ENCODE peak calls at places on chromosome 11, in ten cellular contexts. L is adrenal gland, B is brain microvascular endothelial cell, S is psoas muscle, R is choroid plexus epithelial cell, M is lung, N is IMR-90, H is fibroblast of the aortic adventitia, X is OCI-LY7, F is AG04450. Q is an unnamed sample.

GRCh38 chr11:30107899-30108298 is 91.1 kb upstream of the KCNA4 start:
- DNase-seq in N (peak; percentile 62), S (no peak), X (no peak), R (peak; percentile 70), M (no peak), B (peak; percentile 69), L (peak; percentile 49), F (no peak), H (peak; percentile 65), Q (peak; percentile 54)

GRCh38 chr11:3861698-3862097 is 6.2 kb downstream of the STIM1 start:
- DNase-seq in M (no peak), S (no peak), X (no peak), N (no peak), B (no peak), H (no peak), L (no peak), F (no peak), R (peak; percentile 58), Q (peak; percentile 23)

GRCh38 chr11:119351232-119351631 is 4.7 kb upstream of the MFRP start:
- DNase-seq in N (no peak), H (no peak), R (no peak), S (no peak), F (no peak), B (no peak), X (no peak), L (no peak), M (no peak), Q (no peak)

GRCh38 chr11:61969391-61969758 is 1.9 kb upstream of the FTH1 start:
- DNase-seq in F (no peak), B (no peak), M (no peak), R (no peak), L (no peak), S (no peak), N (no peak), X (no peak), H (peak; percentile 17), Q (no peak)

GRCh38 chr11:96279421-96280290 is 63.3 kb downstream of the MAML2 start:
- DNase-seq in X (no peak), L (no peak), B (peak; percentile 60), R (peak; percentile 67), S (no peak), F (no peak), M (no peak), N (peak; percentile 67), H (peak; percentile 30), Q (peak; percentile 72)

GRCh38 chr11:3123761-3124733 is 41.1 kb downstream of the OSBPL5 start:
- DNase-seq in H (peak; percentile 96), F (peak; percentile 88), R (peak; percentile 90), B (peak; percentile 92), M (peak; percentile 75), N (peak; percentile 97), X (no peak), L (peak; percentile 94), S (peak; percentile 94), Q (peak; percentile 95)

GRCh38 chr11:96391698-96392307 is 2.0 kb downstream of the JRKL start:
- DNase-seq in H (no peak), X (peak; percentile 5), N (no peak), L (no peak), B (peak; percentile 7), F (no peak), M (no peak), R (peak; percentile 35), S (no peak), Q (peak; percentile 2)

GRCh38 chr11:79269923-79270322 is 170.9 kb downstream of the TENM4 start:
- DNase-seq in N (no peak), M (no peak), H (no peak), L (no peak), X (no peak), S (no peak), F (no peak), R (no peak), B (no peak), Q (no peak)

GRCh38 chr11:69007978-69008381 is 5.1 kb downstream of the MRGPRF start:
- DNase-seq in X (no peak), L (no peak), F (no peak), S (peak; percentile 36), B (no peak), R (no peak), M (no peak), N (peak; percentile 71), H (peak; percentile 46), Q (no peak)

GRCh38 chr11:124759268-124760204 is 2.6 kb downstream of the ESAM start:
- DNase-seq in F (no peak), L (no peak), H (no peak), B (no peak), R (no peak), S (peak; percentile 76), X (no peak), N (no peak), M (no peak), Q (no peak)

GRCh38 chr11:124760205-124760652 is 1.9 kb downstream of the ESAM start:
- DNase-seq in F (no peak), N (no peak), B (no peak), H (no peak), X (no peak), M (no peak), R (no peak), L (no peak), S (peak; percentile 69), Q (no peak)

GRCh38 chr11:124757320-124757719 is 4.8 kb downstream of the ESAM start:
- DNase-seq in N (no peak), X (no peak), B (no peak), L (no peak), R (no peak), F (no peak), H (no peak), S (no peak), M (no peak), Q (no peak)

GRCh38 chr11:124756753-124757227 is 4.7 kb upstream of the VSIG2 start:
- DNase-seq in H (no peak), X (no peak), M (no peak), L (no peak), S (no peak), R (no peak), F (no peak), B (no peak), N (no peak), Q (no peak)

GRCh38 chr11:124758355-124759267 is 3.5 kb downstream of the ESAM start:
- DNase-seq in F (no peak), L (peak; percentile 62), N (peak; percentile 44), X (peak; percentile 79), S (peak; percentile 78), H (peak; percentile 52), M (peak; percentile 82), B (peak; percentile 41), R (peak; percentile 69), Q (peak; percentile 59)
- H3K4me3 ChIP-seq in F (peak overlapping the region; percentile 46), L (no peak overlapping the region), N (peak overlapping the region; percentile 33), X (peak overlapping the region; percentile 7), S (peak overlapping the region; percentile 74), H (peak overlapping the region; percentile 56), M (peak overlapping the region; percentile 55), B (peak overlapping the region; percentile 40), R (peak overlapping the region; percentile 36), Q (peak overlapping the region; percentile 30)

DNA sequence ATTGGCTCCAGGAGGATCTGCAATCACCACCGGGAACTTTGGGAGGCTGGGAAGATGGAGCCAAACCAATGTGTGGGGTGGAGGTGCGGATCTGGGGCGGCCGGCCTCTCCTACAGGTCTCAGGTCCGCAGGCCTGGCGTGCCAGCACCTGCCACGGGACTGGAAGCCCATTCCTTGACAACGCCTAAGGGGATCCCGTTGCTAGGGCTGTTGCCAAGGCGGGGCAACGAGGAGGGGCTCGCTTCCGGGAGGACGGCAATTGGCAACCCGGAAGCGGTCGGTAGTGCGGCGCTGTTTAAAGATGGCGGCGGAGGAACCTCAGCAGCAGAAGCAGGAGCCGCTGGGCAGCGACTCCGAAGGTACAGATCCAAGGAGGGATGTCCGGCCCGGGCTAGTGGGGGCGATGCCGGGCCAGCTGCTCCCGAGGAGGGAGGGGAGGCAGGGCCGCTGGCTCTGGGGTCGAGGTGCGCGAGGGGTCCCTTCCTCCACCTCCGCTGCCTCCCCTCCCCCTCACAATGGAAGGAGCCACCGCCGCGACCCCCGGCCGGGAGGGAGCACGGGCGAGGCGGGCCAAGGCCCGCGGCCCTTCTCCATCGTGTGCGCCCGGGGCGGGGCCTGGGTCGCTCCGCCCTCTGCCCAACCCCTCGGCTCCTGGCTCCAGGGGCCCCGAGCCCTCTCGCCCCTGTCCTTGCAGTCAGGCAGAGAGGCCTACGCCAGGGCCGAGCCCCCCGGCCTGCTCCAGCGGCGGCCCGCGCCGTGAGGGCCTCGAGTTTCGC is at the start of gene OTUB1:
- DNase-seq in X (peak; percentile 88), L (peak; percentile 92), H (peak; percentile 85), N (peak; percentile 86), M (peak; percentile 95), S (peak; percentile 95), F (peak; percentile 71), B (peak; percentile 85), R (peak; percentile 89), Q (peak; percentile 90)
- TF ChIP-seq CTCF in X (no peak), L (no peak), H (no peak), N (no peak), M (no peak), S (no peak), F (no peak), B (no peak), R (no peak), Q (no peak)

DNA sequence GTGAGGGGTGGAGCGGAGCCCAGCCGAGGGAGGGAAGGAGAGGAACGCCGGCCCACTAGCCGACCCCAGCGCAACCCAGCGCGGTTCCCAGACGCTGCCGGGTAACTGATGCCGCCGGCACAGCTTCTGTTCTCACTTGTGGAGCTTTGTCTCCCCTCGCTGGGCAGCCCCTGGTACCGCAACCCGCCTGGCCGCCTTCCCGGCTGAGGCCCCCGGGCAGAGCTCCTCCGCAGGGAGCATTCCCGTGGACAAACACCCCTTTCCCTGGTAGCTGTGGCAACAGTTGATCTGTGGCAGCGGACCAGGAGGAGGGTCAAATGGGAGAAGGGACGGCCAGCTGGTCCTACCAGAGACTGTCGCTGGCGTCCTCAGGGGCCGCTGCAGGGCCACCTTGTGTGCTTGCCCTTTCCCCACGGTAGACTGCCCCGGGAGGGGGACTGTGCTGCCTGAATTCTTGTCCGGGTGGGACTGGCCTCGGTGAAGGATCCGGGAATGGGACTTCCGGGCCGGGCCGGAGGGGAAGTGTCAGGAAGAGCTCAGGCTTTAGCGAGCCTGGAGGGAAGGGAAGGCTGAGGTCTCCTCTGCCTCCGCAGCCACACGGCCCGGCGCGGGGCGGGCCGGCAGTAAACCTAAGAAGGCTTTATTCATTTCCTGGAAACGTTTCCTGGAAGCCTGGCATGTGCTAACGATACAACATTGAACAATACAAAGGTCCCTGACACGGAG is 468.0 kb downstream of the OPCML start:
- DNase-seq in R (peak; percentile 61), M (peak; percentile 76), B (peak; percentile 68), H (peak; percentile 1), L (peak; percentile 59), F (peak; percentile 44), X (no peak), N (peak; percentile 48), S (peak; percentile 77), Q (peak; percentile 72)
- H3K4me3 ChIP-seq in R (peak overlapping the region; percentile 51), M (peak overlapping the region; percentile 33), B (peak overlapping the region; percentile 63), H (no peak overlapping the region), L (no peak overlapping the region), F (peak overlapping the region; percentile 67), X (no peak overlapping the region), N (peak overlapping the region; percentile 44), S (peak overlapping the region; percentile 65), Q (peak overlapping the region; percentile 39)

DNA sequence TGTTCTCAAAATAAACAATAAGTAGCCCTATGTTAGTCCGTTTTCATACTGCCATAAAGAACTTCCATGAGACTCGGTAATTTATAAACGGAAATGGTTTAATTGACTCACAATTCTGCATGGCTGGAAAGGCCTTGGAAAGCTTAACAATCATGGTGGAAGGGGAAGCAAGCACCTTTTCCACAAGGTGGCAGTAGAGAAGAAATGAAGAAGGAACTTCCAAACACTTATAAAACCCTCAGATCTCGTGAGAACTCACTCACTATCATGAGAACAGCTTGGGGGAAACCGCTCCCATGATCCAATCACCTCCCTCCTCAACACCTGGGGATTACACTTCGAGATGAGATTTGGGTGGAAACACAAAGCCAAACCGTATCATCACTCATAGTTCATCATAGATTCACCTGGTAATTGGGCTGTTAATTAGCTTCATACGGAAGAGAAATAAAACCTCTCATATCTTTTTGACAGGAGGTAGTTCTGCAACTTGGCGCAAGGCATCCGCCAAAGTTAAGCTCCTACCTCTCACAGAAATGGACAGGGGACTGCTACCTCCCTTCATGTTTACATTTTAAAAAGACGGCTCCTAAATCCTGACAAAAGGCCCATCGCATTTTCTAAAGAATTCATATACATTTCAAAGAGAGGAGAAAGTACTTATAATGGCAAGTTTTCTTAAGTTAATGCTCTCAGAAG is 49.0 kb downstream of the MUC15 start:
- DNase-seq in N (peak; percentile 6), S (no peak), H (peak; percentile 17), B (peak; percentile 7), F (no peak), L (no peak), M (no peak), X (peak; percentile 28), R (peak; percentile 74), Q (peak; percentile 35)
- TF ChIP-seq CTCF in N (peak; percentile 17), S (no peak), H (peak; percentile 20), B (peak; percentile 62), F (peak; percentile 29), L (no peak), M (no peak), X (peak; percentile 69), R (peak; percentile 70), Q (peak; percentile 46)

Q was measured in astrocyte of the spinal cord.